ENCODE peak calls at places on chromosomes 1 and 21, in four cellular contexts. U, F, K and Y are unnamed samples.

GRCh38 chr21:44729336-44730027 is 18.1 kb upstream of the TSPEAR start:
- DNase-seq in U (no peak), F (no peak), K (no peak), Y (no peak)

GRCh38 chr1:103424645-103425044 is 100.9 kb upstream of the RNPC3 start:
- DNase-seq in U (no peak), F (no peak), K (no peak), Y (no peak)

GRCh38 chr1:25737151-25737550 is 62.8 kb upstream of the SELENON start:
- DNase-seq in U (no peak), F (no peak), K (no peak), Y (no peak)

GRCh38 chr1:216186816-216187215 is 236.4 kb downstream of the USH2A start:
- DNase-seq in U (peak), F (no peak), K (no peak), Y (no peak)

GRCh38 chr1:110928904-110929303 is 34.8 kb downstream of the LRIF1 start:
- DNase-seq in U (no peak), F (no peak), K (no peak), Y (no peak)

GRCh38 chr1:41679531-41679930 is 195.0 kb upstream of the EDN2 start:
- DNase-seq in U (no peak), F (no peak), K (no peak), Y (no peak)

GRCh38 chr1:90783181-90783580 is 66.1 kb upstream of the BARHL2 start:
- DNase-seq in U (no peak), F (no peak), K (no peak), Y (no peak)

GRCh38 chr21:34545079-34545884 is 33.3 kb upstream of the KCNE1 start:
- DNase-seq in U (no peak), F (peak), K (peak), Y (no peak)

GRCh38 chr1:160437432-160438319 is 37.3 kb downstream of the VANGL2 start:
- DNase-seq in U (no peak), F (peak), K (no peak), Y (no peak)

GRCh38 chr1:15115542-15116330 is 37.8 kb upstream of the TMEM51 start:
- DNase-seq in U (no peak), F (no peak), K (no peak), Y (no peak)

GRCh38 chr1:37763791-37764741 is 854 bp downstream of the EPHA10 start:
- DNase-seq in U (peak), F (no peak), K (peak), Y (peak)

GRCh38 chr1:33119532-33120217 is 38.7 kb downstream of the AZIN2 start:
- DNase-seq in U (no peak), F (no peak), K (peak), Y (no peak)

GRCh38 chr1:55257958-55258357 is 42.8 kb upstream of the USP24 start:
- DNase-seq in U (no peak), F (peak), K (no peak), Y (no peak)

GRCh38 chr21:32819702-32820101 is 48.1 kb upstream of the PAXBP1 start:
- DNase-seq in U (no peak), F (no peak), K (no peak), Y (no peak)

GRCh38 chr1:228370941-228371740 is 35.5 kb downstream of the TRIM11 start:
- DNase-seq in U (no peak), F (no peak), K (no peak), Y (no peak)
- TF ChIP-seq TARDBP in U (no peak), F (no peak), K (no peak), Y (no peak)

DNA sequence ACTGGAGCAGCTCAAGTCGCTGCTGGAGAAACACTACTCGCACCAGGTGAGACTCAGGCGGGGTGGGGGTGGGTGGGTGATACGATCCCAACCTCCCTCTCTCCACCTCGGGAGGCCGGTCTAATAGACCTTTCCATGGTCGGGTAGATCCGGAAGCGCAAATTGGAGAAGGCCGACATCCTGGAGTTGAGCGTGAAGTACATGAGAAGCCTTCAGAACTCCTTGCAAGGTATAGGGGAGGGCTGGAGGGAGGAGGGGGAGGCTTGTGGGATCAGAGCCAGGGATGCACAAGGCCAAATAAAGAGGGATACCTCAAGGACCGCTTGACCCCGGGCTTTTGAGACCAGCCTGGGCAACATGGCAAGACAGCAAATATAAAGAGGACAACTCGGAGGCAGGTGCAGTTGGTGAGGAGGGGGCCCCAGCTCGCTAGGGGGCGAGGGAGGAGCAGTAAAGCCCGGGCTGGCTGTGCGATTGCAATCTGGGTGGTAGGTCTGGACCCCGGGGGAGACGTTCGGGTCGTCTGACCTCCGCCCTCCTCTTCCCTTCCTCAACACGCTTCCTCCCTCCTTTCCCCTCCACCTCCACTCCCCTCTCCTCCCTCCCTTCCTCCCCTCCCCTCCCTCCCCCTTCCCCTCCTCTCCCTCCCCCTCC is 549 bp downstream of the HES3 start:
- DNase-seq in U (no peak), F (no peak), K (no peak), Y (no peak)
- TF ChIP-seq TARDBP in U (no peak), F (no peak), K (no peak), Y (no peak)

DNA sequence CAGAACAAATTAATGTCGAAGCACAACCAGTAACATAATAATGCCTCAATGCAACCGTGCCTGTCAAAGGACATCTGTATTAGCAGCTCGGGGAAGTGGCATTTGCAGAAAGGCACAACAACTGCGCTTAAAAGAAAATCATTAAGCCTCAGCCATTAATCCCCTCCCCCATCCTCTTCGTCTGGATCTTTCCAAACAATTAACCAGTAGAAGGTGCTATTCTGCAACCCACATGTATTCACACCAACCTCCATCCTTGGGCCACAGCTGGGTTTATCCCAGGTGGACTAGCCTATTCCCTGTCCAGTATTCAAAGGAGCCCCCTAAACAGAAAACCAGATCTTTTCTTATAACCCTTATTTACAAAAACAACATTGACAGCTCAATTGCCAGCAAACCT is 2.6 kb downstream of the RERE start:
- DNase-seq in U (no peak), F (no peak), K (no peak), Y (peak)
- TF ChIP-seq TARDBP in U (no peak), F (no peak), K (no peak), Y (no peak)

DNA sequence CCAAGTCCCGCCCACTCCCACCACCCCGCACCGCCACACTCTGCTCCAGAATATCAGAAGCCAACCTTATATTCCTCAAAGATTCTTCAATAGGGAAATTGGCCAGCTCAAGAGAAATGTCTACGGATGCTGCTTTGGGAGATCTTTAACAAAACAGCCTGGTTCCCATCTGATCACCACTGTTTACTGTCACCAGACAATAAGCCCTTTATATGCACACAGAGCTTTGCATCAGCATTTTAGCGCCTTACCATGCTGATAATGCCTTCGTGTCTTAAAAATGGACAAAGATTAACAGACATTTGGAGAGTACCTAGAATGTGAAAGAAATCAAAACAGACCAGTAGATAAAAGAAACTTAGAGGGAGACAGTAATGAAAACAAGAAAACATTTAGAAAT is 141.7 kb upstream of the SYT6 start:
- DNase-seq in U (no peak), F (no peak), K (no peak), Y (no peak)
- TF ChIP-seq TARDBP in U (no peak), F (no peak), K (no peak), Y (no peak)

DNA sequence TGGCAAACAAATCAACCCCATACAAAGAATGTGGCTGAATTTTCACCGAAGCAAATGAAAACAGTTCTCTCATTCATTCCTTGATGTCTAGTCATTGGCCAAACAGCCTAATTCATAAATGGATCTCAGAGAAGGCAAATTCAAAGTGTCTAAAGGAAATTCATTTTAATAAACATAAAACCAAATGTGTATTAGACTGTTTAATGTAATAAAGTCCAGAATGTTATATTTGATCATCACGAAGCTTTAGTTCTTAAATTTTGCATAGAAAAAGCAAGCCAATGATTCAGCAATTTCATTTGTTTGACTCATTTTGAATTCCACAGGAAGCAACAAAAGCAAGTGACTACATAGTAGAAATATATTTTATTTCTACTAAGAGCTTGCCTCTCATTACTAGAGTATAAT is 379.2 kb upstream of the ADAMTS5 start:
- DNase-seq in U (no peak), F (no peak), K (no peak), Y (no peak)
- TF ChIP-seq TARDBP in U (no peak), F (no peak), K (no peak), Y (no peak)

DNA sequence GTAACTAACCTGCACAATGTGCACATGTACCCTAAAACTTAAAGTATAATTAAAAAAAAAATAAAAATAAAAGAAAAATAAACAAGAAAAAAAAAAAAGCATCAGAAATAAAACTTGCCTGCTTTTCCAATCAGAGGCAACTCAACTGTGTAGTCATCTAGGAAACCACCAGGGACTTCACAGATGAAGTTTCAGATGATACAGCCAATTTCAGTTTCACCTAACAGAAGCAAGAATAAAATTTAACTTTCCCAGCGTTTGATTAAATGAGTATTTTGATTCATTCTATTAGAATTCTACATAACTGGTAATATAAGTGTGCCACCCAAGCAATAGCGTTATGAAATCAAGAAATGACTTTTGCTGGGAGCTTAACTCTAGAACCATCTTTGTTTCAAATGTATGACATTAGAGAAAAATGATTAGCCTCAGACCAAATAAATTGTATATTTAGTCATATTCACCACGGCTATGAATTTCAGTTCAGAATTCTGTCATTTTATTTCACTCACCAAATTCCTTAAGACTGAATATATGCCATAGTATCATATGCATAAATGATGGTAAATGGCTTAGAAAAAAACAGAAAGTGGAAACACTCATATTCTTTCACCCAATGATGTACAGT is 239.3 kb downstream of the NRIP1 start:
- DNase-seq in U (no peak), F (peak), K (no peak), Y (no peak)
- TF ChIP-seq TARDBP in U (no peak), F (no peak), K (no peak), Y (no peak)